ENCODE peak calls at places on chromosomes 12 and 14, in eight cellular contexts. Y, I, D, F, A, W, V and S are unnamed samples.

GRCh38 chr12:42758806-42759205 is 169.3 kb upstream of the PRICKLE1 start:
- DNase-seq in D (no peak), W (no peak), V (no peak), A (no peak), F (peak), I (no peak), Y (no peak), S (peak)

GRCh38 chr12:57781241-57781640 is 1.3 kb upstream of the TSFM start:
- DNase-seq in I (no peak), Y (no peak), F (no peak), A (no peak), D (no peak), W (no peak), V (no peak), S (no peak)

GRCh38 chr14:92866181-92866752 is 56.7 kb upstream of the CHGA start:
- DNase-seq in W (no peak), F (peak), V (no peak), D (no peak), I (peak), Y (no peak), A (no peak), S (no peak)

GRCh38 chr12:43028826-43029225 is 439.3 kb upstream of the PRICKLE1 start:
- DNase-seq in W (no peak), F (peak), Y (no peak), A (no peak), I (peak), D (no peak), V (no peak), S (peak)

GRCh38 chr12:50979369-50980052 is 27.2 kb downstream of the HIGD1C start:
- DNase-seq in D (no peak), F (no peak), Y (no peak), W (no peak), A (no peak), I (no peak), V (no peak), S (no peak)

GRCh38 chr12:128970941-128971340 is 117.7 kb downstream of the GLT1D1 start:
- DNase-seq in I (no peak), W (no peak), D (no peak), F (no peak), V (no peak), A (no peak), Y (no peak), S (no peak)

GRCh38 chr12:1474567-1475153 is 119.7 kb downstream of the FBXL14 start:
- DNase-seq in F (peak), I (peak), D (no peak), W (peak), V (peak), A (no peak), Y (no peak), S (peak)

GRCh38 chr12:49917788-49918173 is 14.1 kb upstream of the FAIM2 start:
- DNase-seq in I (no peak), Y (no peak), A (no peak), V (no peak), D (no peak), F (no peak), W (no peak), S (no peak)

GRCh38 chr12:57518920-57519757 is 1.2 kb downstream of the DDIT3 start:
- DNase-seq in Y (no peak), D (peak), I (peak), V (no peak), A (peak), W (peak), F (peak), S (no peak)

GRCh38 chr12:122884091-122884826 is 11.7 kb downstream of the VPS37B start:
- DNase-seq in I (peak), Y (no peak), A (no peak), D (no peak), F (peak), V (no peak), W (no peak), S (peak)

GRCh38 chr14:102182190-102182589 is 42.5 kb downstream of the WDR20 start:
- DNase-seq in D (no peak), W (peak), F (peak), V (no peak), I (peak), Y (no peak), A (no peak), S (peak)

GRCh38 chr12:130978785-130979184 is 25.1 kb downstream of the ADGRD1 start:
- DNase-seq in A (no peak), V (no peak), F (no peak), W (no peak), I (no peak), Y (no peak), D (no peak), S (no peak)

GRCh38 chr14:91237219-91237618 is 7.3 kb downstream of the GPR68 start:
- DNase-seq in V (no peak), F (peak), W (no peak), A (no peak), Y (no peak), I (peak), D (no peak), S (peak)

GRCh38 chr14:69037790-69038448 is 58.8 kb upstream of the ACTN1 start:
- DNase-seq in A (no peak), V (no peak), Y (no peak), I (peak), W (no peak), D (peak), F (peak), S (peak)

GRCh38 chr12:98893601-98894411 is 248.7 kb downstream of the APAF1 start:
- DNase-seq in F (no peak), A (no peak), V (peak), W (no peak), I (no peak), D (no peak), Y (no peak), S (no peak)

GRCh38 chr12:93838180-93838579 is 161.0 kb downstream of the CRADD start:
- DNase-seq in F (no peak), D (no peak), A (no peak), W (no peak), Y (no peak), V (no peak), I (no peak), S (no peak)

GRCh38 chr12:27901959-27902358 is 70.6 kb downstream of the PTHLH start:
- DNase-seq in D (no peak), W (no peak), F (peak), V (no peak), A (no peak), I (peak), Y (no peak), S (peak)

GRCh38 chr12:3885179-3886094 is 12.2 kb upstream of the PARP11 start:
- DNase-seq in V (peak), D (peak), W (peak), F (peak), Y (no peak), A (peak), I (peak), S (peak)

GRCh38 chr12:3317841-3318501 is 173.0 kb upstream of the PRMT8 start:
- DNase-seq in F (no peak), Y (no peak), V (no peak), D (no peak), A (no peak), I (no peak), W (no peak), S (no peak)

GRCh38 chr14:93683241-93683640 is 105.0 kb downstream of the PRIMA1 start:
- DNase-seq in F (no peak), Y (peak), W (no peak), A (no peak), I (no peak), V (peak), D (peak), S (no peak)

GRCh38 chr14:70906785-70907171 is 481 bp upstream of the PCNX1 start:
- DNase-seq in A (no peak), I (no peak), W (no peak), V (no peak), Y (no peak), F (no peak), D (no peak), S (no peak)

GRCh38 chr14:103205541-103205906 is 82.3 kb downstream of the TNFAIP2 start:
- DNase-seq in V (no peak), I (no peak), F (no peak), D (no peak), W (no peak), Y (no peak), A (no peak), S (no peak)

GRCh38 chr14:103401223-103402214 is 16.3 kb downstream of the MARK3 start:
- DNase-seq in Y (no peak), W (peak), V (peak), A (no peak), F (peak), D (no peak), I (peak), S (peak)

GRCh38 chr12:111330800-111331752 is 37.8 kb downstream of the PHETA1 start:
- DNase-seq in D (peak), V (peak), A (peak), I (peak), F (peak), W (peak), Y (no peak), S (peak)

GRCh38 chr14:72024504-72024903 is 92.3 kb downstream of the RGS6 start:
- DNase-seq in Y (no peak), I (no peak), V (no peak), A (no peak), W (no peak), D (no peak), F (no peak), S (no peak)

GRCh38 chr14:79842270-79842669 is 369.0 kb downstream of the DIO2 start:
- DNase-seq in Y (no peak), I (peak), F (peak), A (no peak), D (peak), W (peak), V (no peak), S (peak)

GRCh38 chr12:12892670-12893290 is 1.4 kb downstream of the GPRC5A start:
- DNase-seq in F (no peak), V (no peak), A (no peak), W (peak), D (no peak), Y (no peak), I (no peak), S (no peak)

GRCh38 chr14:93173943-93174395 is 10.7 kb downstream of the MOAP1 start:
- DNase-seq in D (no peak), W (peak), I (peak), Y (no peak), F (peak), V (no peak), A (no peak), S (peak)

GRCh38 chr12:307406-307805 is 44.8 kb upstream of the SLC6A13 start:
- DNase-seq in W (no peak), D (no peak), I (no peak), Y (no peak), F (no peak), A (no peak), V (no peak), S (no peak)

GRCh38 chr12:102873077-102873476 is 44.0 kb downstream of the PAH start:
- DNase-seq in D (no peak), Y (no peak), I (no peak), F (no peak), V (no peak), W (no peak), A (no peak), S (no peak)

GRCh38 chr12:6724409-6724797 is 557 bp downstream of the COPS7A start:
- DNase-seq in D (peak), Y (no peak), A (peak), F (peak), W (peak), V (no peak), I (peak), S (no peak)

GRCh38 chr12:6722863-6723262 is 983 bp upstream of the COPS7A start:
- DNase-seq in F (no peak), Y (no peak), D (no peak), A (no peak), V (no peak), W (no peak), I (no peak), S (no peak)

GRCh38 chr12:6723607-6724408 is at the start of gene COPS7A:
- DNase-seq in A (peak), V (peak), W (peak), D (peak), I (peak), Y (peak), F (peak), S (peak)

GRCh38 chr12:6729186-6729585 is 5.3 kb downstream of the COPS7A start:
- DNase-seq in F (no peak), D (no peak), A (no peak), Y (no peak), I (no peak), V (no peak), W (no peak), S (no peak)

DNA sequence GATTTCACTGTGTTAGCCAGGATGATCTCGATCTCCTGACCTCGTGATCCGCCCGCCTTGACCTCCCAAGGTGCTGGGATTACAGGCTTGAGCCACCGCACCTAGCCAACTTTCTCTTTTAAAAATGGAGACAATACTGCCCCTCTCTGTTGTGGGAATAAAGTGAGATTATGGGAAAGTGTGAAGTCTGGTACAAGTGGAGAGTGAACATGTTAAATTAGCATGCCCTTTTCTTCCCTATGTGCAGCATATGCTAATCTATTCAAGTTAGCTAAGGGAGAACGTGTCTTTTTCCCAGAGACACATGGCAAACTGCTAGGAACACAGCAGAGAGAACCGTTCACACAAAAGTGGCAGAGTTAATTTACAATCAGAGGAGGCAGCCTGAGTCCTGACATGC is 1.5 kb downstream of the COPS7A start:
- DNase-seq in W (no peak), F (no peak), A (no peak), D (no peak), I (no peak), Y (no peak), V (no peak), S (no peak)
- H3K4me2 ChIP-seq in W (peak), F (peak), A (peak), D (peak), I (no peak), Y (no peak), V (no peak), S (no peak)

DNA sequence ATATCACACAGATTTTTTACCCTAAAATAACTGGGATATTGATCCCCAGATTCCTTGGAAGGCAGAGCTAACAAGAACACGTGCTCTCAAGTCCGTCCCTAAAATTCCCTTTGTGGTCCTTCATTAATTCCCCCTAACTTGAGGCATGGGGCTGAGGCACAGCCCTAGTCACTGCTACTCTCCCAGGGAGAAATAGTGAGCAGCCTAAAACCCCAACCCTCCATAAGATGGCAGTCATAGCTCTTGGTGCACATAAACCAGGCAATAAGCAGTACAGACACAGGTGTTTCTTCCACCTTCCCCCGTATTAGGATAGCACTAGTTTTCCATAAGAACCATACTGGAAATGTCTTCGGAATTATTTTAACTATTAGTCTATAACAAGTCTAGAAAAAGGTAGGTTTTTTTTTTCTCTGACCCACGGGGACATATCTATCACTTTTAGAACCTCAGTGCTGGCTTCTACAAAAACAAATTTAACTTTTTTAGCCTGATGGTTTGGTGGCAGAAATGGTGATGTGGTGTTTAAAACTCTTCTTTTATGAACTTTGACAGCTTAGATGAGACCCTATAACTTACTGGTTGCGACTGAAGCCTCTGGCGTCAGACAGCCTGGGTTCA is 3.1 kb upstream of the ARHGEF40 start:
- DNase-seq in V (no peak), I (no peak), D (peak), F (no peak), A (peak), W (peak), Y (no peak), S (no peak)
- TF ChIP-seq CTCF in V (peak), I (peak), D (peak), F (peak), A (peak), W (peak), Y (no peak), S (no peak)

GRCh38 chr12:124709722-124710656 is 142.6 kb upstream of the NCOR2 start:
- DNase-seq in F (peak), D (no peak), W (no peak), I (peak), A (no peak), Y (no peak), V (no peak), S (peak)

GRCh38 chr12:124704619-124705018 is 137.2 kb upstream of the NCOR2 start:
- DNase-seq in D (no peak), A (no peak), F (no peak), W (no peak), V (no peak), I (no peak), Y (no peak), S (no peak)

GRCh38 chr12:124702736-124703135 is 135.3 kb upstream of the NCOR2 start:
- DNase-seq in F (no peak), W (no peak), A (no peak), I (no peak), Y (no peak), V (no peak), D (no peak), S (no peak)

GRCh38 chr12:124703852-124704251 is 136.4 kb upstream of the NCOR2 start:
- DNase-seq in F (no peak), I (no peak), Y (no peak), A (peak), W (no peak), V (no peak), D (no peak), S (no peak)

GRCh38 chr12:124705545-124706138 is 138.2 kb upstream of the NCOR2 start:
- DNase-seq in D (no peak), Y (no peak), W (no peak), I (no peak), V (peak), F (no peak), A (no peak), S (no peak)
- H3K4me2 ChIP-seq in D (no peak), Y (no peak), W (no peak), I (no peak), V (peak), F (no peak), A (no peak), S (no peak)

DNA sequence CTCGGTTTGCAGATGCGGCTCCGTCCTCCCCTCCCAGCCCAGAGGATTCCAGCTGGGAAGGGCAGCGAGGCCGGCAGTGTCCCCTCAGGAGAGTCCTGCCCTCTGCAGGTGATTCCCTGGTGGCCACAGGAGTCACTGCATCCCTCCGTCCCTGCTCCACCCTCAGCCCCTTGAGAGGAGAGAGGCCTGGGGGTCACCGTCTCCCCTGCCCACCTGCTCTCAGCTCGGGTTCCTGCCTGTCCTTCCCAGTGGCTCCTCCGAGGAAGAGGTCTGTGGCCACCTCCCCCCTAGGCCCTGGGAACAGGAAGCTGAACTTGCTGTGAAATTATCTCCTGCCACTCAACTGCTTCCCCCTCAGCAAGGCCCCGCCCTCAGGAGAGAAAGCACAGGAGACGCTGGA is 12.9 kb upstream of the GALNT9 start:
- DNase-seq in Y (peak), F (no peak), V (peak), A (peak), W (peak), D (peak), I (no peak), S (no peak)
- TF ChIP-seq CTCF in Y (no peak), F (no peak), V (peak), A (peak), W (peak), D (peak), I (peak), S (no peak)

GRCh38 chr14:95507174-95507573 is 9.3 kb downstream of the SYNE3 start:
- DNase-seq in A (no peak), Y (no peak), W (peak), F (peak), V (no peak), I (peak), D (no peak), S (peak)
- H3K4me2 ChIP-seq in A (no peak), Y (no peak), W (peak), F (peak), V (no peak), I (no peak), D (no peak), S (peak)

DNA sequence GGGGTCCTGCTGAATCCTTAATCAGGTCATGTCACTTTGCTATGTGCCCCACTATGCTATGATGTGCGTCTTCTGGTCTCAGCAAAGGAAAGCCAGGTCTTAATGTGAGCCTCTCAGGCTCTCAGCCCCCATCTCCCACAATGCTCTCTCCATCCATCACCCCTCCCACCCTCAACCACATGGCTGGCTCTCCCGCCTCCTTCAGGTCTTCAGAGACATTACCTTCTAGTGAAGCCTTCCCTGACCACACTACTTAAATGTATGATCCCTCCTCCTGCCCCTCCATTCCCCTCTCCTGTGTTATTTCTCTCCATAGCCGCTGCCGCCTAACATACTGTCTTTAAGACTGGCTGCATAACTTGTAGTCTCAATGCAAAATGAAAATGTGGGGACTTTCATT is 50.5 kb downstream of the KRT80 start:
- DNase-seq in D (peak), I (no peak), V (peak), W (no peak), A (no peak), Y (no peak), F (no peak), S (no peak)
- TF ChIP-seq CTCF in D (no peak), I (peak), V (peak), W (peak), A (no peak), Y (no peak), F (no peak), S (no peak)

DNA sequence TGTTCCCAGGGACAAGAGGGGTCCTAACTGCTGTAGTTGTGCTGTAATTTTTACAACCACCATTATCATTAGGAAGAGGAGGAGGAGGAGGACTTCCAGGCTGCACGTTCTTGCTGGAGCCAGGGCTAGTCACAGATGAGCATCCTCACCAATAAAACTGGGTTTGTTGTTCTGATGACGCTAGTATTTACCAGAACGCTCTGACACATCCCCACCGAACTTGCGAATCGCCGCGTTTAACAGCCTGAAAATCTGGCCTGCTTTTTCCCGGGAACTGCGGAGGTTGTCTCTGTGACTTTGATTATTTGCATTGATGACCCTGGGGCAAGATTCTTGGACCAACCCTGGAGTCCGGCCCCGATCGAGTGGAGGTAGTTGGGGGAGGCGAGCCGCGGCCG is 10.2 kb downstream of the TBX5 start:
- DNase-seq in I (peak), D (no peak), Y (no peak), A (no peak), F (no peak), W (no peak), V (no peak), S (no peak)
- H3K4me2 ChIP-seq in I (peak), D (no peak), Y (peak), A (no peak), F (peak), W (no peak), V (peak), S (no peak)

GRCh38 chr12:47824629-47825028 is 4.9 kb upstream of the HDAC7 start:
- DNase-seq in Y (no peak), F (no peak), D (no peak), A (no peak), V (no peak), W (no peak), I (no peak), S (no peak)

GRCh38 chr12:47828967-47829482 is 9.3 kb upstream of the HDAC7 start:
- DNase-seq in W (peak), I (peak), Y (no peak), D (peak), F (peak), A (no peak), V (no peak), S (no peak)

GRCh38 chr12:47829584-47829983 is 9.9 kb upstream of the HDAC7 start:
- DNase-seq in I (no peak), A (no peak), Y (no peak), W (no peak), F (no peak), D (no peak), V (no peak), S (no peak)

GRCh38 chr12:47825239-47825639 is 5.5 kb upstream of the HDAC7 start:
- DNase-seq in Y (no peak), I (no peak), F (no peak), W (peak), D (peak), A (no peak), V (no peak), S (no peak)

GRCh38 chr12:47828008-47828966 is 8.6 kb upstream of the HDAC7 start:
- DNase-seq in A (no peak), V (no peak), D (no peak), F (no peak), I (no peak), W (no peak), Y (no peak), S (no peak)
- TF ChIP-seq CTCF in A (no peak), V (no peak), D (no peak), F (no peak), I (no peak), W (no peak), Y (no peak), S (no peak)